ENCODE peak calls at places on chromosomes 3 and 15, in eight cellular contexts. One of them, this sample, is unnamed.
A peak's percentile ranks its signal among the peaks of the same experiment; 100 is the strongest.

GRCh38 chr3:173911446-173911845 is 513.9 kb downstream of the NLGN1 start:
- DNase-seq in aorta: no peak
- DNase-seq in fibroblast of lung: no peak
- DNase-seq in PC-3: no peak
- DNase-seq in cardiac muscle cell: no peak
- DNase-seq in ovary: no peak
- DNase-seq in right cardiac atrium: no peak
- DNase-seq in ascending aorta: no peak
- DNase-seq in this sample: no peak

GRCh38 chr15:66154581-66154980 is 99.0 kb downstream of the MEGF11 start:
- DNase-seq in aorta: no peak
- DNase-seq in fibroblast of lung: no peak
- DNase-seq in PC-3: no peak
- DNase-seq in cardiac muscle cell: no peak
- DNase-seq in ovary: no peak
- DNase-seq in right cardiac atrium: no peak
- DNase-seq in ascending aorta: no peak
- DNase-seq in this sample: no peak

GRCh38 chr3:25442486-25442885 is 14.4 kb downstream of the RARB start:
- DNase-seq in aorta: no peak
- DNase-seq in fibroblast of lung: no peak
- DNase-seq in PC-3: no peak
- DNase-seq in cardiac muscle cell: no peak
- DNase-seq in ovary: no peak
- DNase-seq in right cardiac atrium: no peak
- DNase-seq in ascending aorta: no peak
- DNase-seq in this sample: no peak

GRCh38 chr3:53224026-53224425 is 31.8 kb downstream of the TKT start:
- DNase-seq in aorta: no peak
- DNase-seq in fibroblast of lung: no peak
- DNase-seq in PC-3: no peak
- DNase-seq in cardiac muscle cell: no peak
- DNase-seq in ovary: no peak
- DNase-seq in right cardiac atrium: no peak
- DNase-seq in ascending aorta: no peak
- DNase-seq in this sample: peak; percentile 49

GRCh38 chr3:43728476-43728875 is 37.7 kb downstream of the ABHD5 start:
- DNase-seq in aorta: no peak
- DNase-seq in fibroblast of lung: no peak
- DNase-seq in PC-3: no peak
- DNase-seq in cardiac muscle cell: no peak
- DNase-seq in ovary: no peak
- DNase-seq in right cardiac atrium: no peak
- DNase-seq in ascending aorta: no peak
- DNase-seq in this sample: no peak

GRCh38 chr3:40313975-40314860 is 4.7 kb downstream of the EIF1B start:
- DNase-seq in aorta: no peak
- DNase-seq in fibroblast of lung: peak; percentile 27
- DNase-seq in PC-3: no peak
- DNase-seq in cardiac muscle cell: no peak
- DNase-seq in ovary: no peak
- DNase-seq in right cardiac atrium: no peak
- DNase-seq in ascending aorta: no peak
- DNase-seq in this sample: no peak

GRCh38 chr3:48598323-48599076 is 3.4 kb upstream of the COL7A1 start:
- DNase-seq in aorta: peak; percentile 91
- DNase-seq in fibroblast of lung: peak; percentile 96
- DNase-seq in PC-3: peak; percentile 94
- DNase-seq in cardiac muscle cell: peak; percentile 95
- DNase-seq in ovary: peak; percentile 81
- DNase-seq in right cardiac atrium: peak; percentile 78
- DNase-seq in ascending aorta: peak; percentile 92
- DNase-seq in this sample: no peak

GRCh38 chr3:51681453-51681852 is 10.4 kb downstream of the TEX264 start:
- DNase-seq in aorta: no peak
- DNase-seq in fibroblast of lung: no peak
- DNase-seq in PC-3: peak; percentile 41
- DNase-seq in cardiac muscle cell: peak; percentile 48
- DNase-seq in ovary: no peak
- DNase-seq in right cardiac atrium: peak; percentile 80
- DNase-seq in ascending aorta: no peak
- DNase-seq in this sample: no peak

GRCh38 chr3:106121491-106122289 is 252.9 kb upstream of the CBLB start:
- DNase-seq in aorta: no peak
- DNase-seq in fibroblast of lung: no peak
- DNase-seq in PC-3: peak; percentile 64
- DNase-seq in cardiac muscle cell: no peak
- DNase-seq in ovary: no peak
- DNase-seq in right cardiac atrium: no peak
- DNase-seq in ascending aorta: no peak
- DNase-seq in this sample: no peak

GRCh38 chr3:46406786-46407611 is at the start of the genes CCR5AS and CCRL2:
- DNase-seq in aorta: no peak
- DNase-seq in fibroblast of lung: peak; percentile 61
- DNase-seq in PC-3: peak; percentile 86
- DNase-seq in cardiac muscle cell: no peak
- DNase-seq in ovary: no peak
- DNase-seq in right cardiac atrium: peak; percentile 79
- DNase-seq in ascending aorta: peak; percentile 74
- DNase-seq in this sample: no peak

GRCh38 chr3:138915503-138916498 is 31.1 kb downstream of the FOXL2 start:
- DNase-seq in aorta: peak; percentile 99
- DNase-seq in fibroblast of lung: peak; percentile 94
- DNase-seq in PC-3: peak; percentile 87
- DNase-seq in cardiac muscle cell: peak; percentile 95
- DNase-seq in ovary: peak; percentile 98
- DNase-seq in right cardiac atrium: peak; percentile 99
- DNase-seq in ascending aorta: peak; percentile 96
- DNase-seq in this sample: peak; percentile 98

GRCh38 chr3:138911621-138912020 is 35.3 kb downstream of the FOXL2 start:
- DNase-seq in aorta: no peak
- DNase-seq in fibroblast of lung: no peak
- DNase-seq in PC-3: peak; percentile 32
- DNase-seq in cardiac muscle cell: no peak
- DNase-seq in ovary: no peak
- DNase-seq in right cardiac atrium: no peak
- DNase-seq in ascending aorta: no peak
- DNase-seq in this sample: no peak

GRCh38 chr3:138916824-138917223 is 30.1 kb downstream of the FOXL2 start:
- DNase-seq in aorta: no peak
- DNase-seq in fibroblast of lung: no peak
- DNase-seq in PC-3: peak; percentile 77
- DNase-seq in cardiac muscle cell: no peak
- DNase-seq in ovary: peak; percentile 58
- DNase-seq in right cardiac atrium: no peak
- DNase-seq in ascending aorta: no peak
- DNase-seq in this sample: no peak

GRCh38 chr3:138912237-138912636 is 34.7 kb downstream of the FOXL2 start:
- DNase-seq in aorta: no peak
- DNase-seq in fibroblast of lung: peak; percentile 20
- DNase-seq in PC-3: no peak
- DNase-seq in cardiac muscle cell: peak; percentile 32
- DNase-seq in ovary: no peak
- DNase-seq in right cardiac atrium: peak; percentile 70
- DNase-seq in ascending aorta: no peak
- DNase-seq in this sample: no peak

DNA sequence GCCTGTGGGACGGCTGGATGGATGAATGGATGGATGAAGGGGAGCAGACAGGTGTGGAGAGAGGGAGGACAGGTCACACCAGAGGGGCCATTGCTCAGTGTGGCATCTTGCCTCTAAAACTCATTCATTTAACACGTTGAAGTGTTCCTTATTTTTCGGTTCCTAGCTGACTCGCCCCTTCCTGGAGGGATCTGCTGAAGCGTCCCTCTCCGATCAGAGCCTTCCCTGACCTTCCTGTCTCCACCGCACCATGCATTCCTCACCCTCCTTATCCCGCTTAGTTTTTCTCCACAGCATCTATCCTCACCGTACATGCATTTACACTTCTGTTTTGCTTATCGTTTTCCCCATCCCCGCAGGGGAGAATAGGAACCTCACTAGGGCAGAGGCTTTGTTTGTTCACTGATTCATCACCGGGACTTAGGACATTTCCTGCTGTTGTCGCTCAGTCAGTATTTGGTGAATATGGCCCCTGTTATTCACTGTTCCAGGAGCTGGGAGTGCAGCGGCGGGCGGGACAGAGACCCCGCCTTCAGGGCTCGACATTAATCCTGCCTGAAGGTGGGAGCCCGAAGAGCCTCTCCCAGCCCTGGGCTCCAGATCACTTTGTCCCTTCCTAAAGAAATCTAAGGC is 32.0 kb downstream of the FOXL2 start:
- DNase-seq in aorta: no peak
- DNase-seq in fibroblast of lung: peak; percentile 59
- DNase-seq in PC-3: peak; percentile 85
- DNase-seq in cardiac muscle cell: no peak
- DNase-seq in ovary: no peak
- DNase-seq in right cardiac atrium: no peak
- DNase-seq in ascending aorta: no peak
- DNase-seq in this sample: peak; percentile 66
- H3K4me3 ChIP-seq in aorta: peak overlapping the region; percentile 44
- H3K4me3 ChIP-seq in fibroblast of lung: peak overlapping the region; percentile 80
- H3K4me3 ChIP-seq in PC-3: peak overlapping the region; percentile 94
- H3K4me3 ChIP-seq in cardiac muscle cell: peak overlapping the region; percentile 83
- H3K4me3 ChIP-seq in ovary: peak overlapping the region; percentile 67
- H3K4me3 ChIP-seq in right cardiac atrium: peak overlapping the region; percentile 69
- H3K4me3 ChIP-seq in ascending aorta: peak overlapping the region; percentile 74
- H3K4me3 ChIP-seq in this sample: peak overlapping the region; percentile 86

DNA sequence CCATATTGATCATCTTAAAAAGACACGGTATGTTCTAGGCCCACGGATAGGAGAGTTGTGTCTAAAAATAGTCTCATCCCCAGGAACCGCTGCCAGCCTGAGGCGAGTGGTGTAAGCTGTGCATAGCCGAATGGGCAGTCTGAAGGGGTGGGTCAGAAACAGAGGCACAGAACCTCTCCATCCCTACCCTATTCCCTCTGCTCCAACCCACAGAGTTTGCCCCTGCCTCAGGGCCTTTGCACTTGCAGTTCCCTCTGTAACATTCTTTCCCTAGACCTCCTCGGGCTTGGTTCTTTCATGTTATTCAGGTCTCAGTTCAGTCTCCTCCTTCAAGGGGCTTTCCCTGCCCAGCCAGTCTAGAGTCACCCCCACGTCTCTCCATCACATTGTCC is 4.8 kb downstream of the SCN5A start:
- DNase-seq in aorta: no peak
- DNase-seq in fibroblast of lung: no peak
- DNase-seq in PC-3: no peak
- DNase-seq in cardiac muscle cell: no peak
- DNase-seq in ovary: no peak
- DNase-seq in right cardiac atrium: peak; percentile 75
- DNase-seq in ascending aorta: peak; percentile 31
- DNase-seq in this sample: peak; percentile 18
- H3K27me3 ChIP-seq in aorta: no peaks in the 10 kb centered on the region
- H3K27me3 ChIP-seq in fibroblast of lung: peaks cover 9% of the 10 kb centered on the region
- H3K27me3 ChIP-seq in PC-3: peaks cover 83% of the 10 kb centered on the region
- H3K27me3 ChIP-seq in cardiac muscle cell: peaks cover 77% of the 10 kb centered on the region
- H3K27me3 ChIP-seq in ovary: no peaks in the 10 kb centered on the region
- H3K27me3 ChIP-seq in right cardiac atrium: no peaks in the 10 kb centered on the region
- H3K27me3 ChIP-seq in ascending aorta: no peaks in the 10 kb centered on the region
- H3K27me3 ChIP-seq in this sample: peaks cover 18% of the 10 kb centered on the region

GRCh38 chr3:146277953-146278631 is 27.2 kb upstream of the PLSCR4 start:
- DNase-seq in aorta: no peak
- DNase-seq in fibroblast of lung: peak; percentile 97
- DNase-seq in PC-3: peak; percentile 85
- DNase-seq in cardiac muscle cell: peak; percentile 97
- DNase-seq in ovary: no peak
- DNase-seq in right cardiac atrium: no peak
- DNase-seq in ascending aorta: peak; percentile 66
- DNase-seq in this sample: no peak
- H3K4me3 ChIP-seq in aorta: no peak overlapping the region
- H3K4me3 ChIP-seq in fibroblast of lung: no peak overlapping the region
- H3K4me3 ChIP-seq in PC-3: no peak overlapping the region
- H3K4me3 ChIP-seq in cardiac muscle cell: no peak overlapping the region
- H3K4me3 ChIP-seq in ovary: no peak overlapping the region
- H3K4me3 ChIP-seq in right cardiac atrium: no peak overlapping the region
- H3K4me3 ChIP-seq in ascending aorta: no peak overlapping the region
- H3K4me3 ChIP-seq in this sample: no peak overlapping the region

GRCh38 chr3:185150561-185150960 is 2.3 kb downstream of the C3orf70 start:
- DNase-seq in aorta: no peak
- DNase-seq in fibroblast of lung: no peak
- DNase-seq in PC-3: no peak
- DNase-seq in cardiac muscle cell: no peak
- DNase-seq in ovary: no peak
- DNase-seq in right cardiac atrium: no peak
- DNase-seq in ascending aorta: no peak
- DNase-seq in this sample: no peak

GRCh38 chr3:185152433-185153169 is at the start of gene C3orf70:
- DNase-seq in aorta: peak; percentile 89
- DNase-seq in fibroblast of lung: peak; percentile 58
- DNase-seq in PC-3: peak; percentile 15
- DNase-seq in cardiac muscle cell: peak; percentile 66
- DNase-seq in ovary: peak; percentile 78
- DNase-seq in right cardiac atrium: peak; percentile 91
- DNase-seq in ascending aorta: peak; percentile 80
- DNase-seq in this sample: peak; percentile 86

GRCh38 chr3:185149591-185149990 is 3.3 kb downstream of the C3orf70 start:
- DNase-seq in aorta: no peak
- DNase-seq in fibroblast of lung: no peak
- DNase-seq in PC-3: no peak
- DNase-seq in cardiac muscle cell: no peak
- DNase-seq in ovary: no peak
- DNase-seq in right cardiac atrium: peak; percentile 57
- DNase-seq in ascending aorta: no peak
- DNase-seq in this sample: no peak

GRCh38 chr3:185151959-185152432 is 864 bp downstream of the C3orf70 start:
- DNase-seq in aorta: no peak
- DNase-seq in fibroblast of lung: peak; percentile 28
- DNase-seq in PC-3: no peak
- DNase-seq in cardiac muscle cell: peak; percentile 38
- DNase-seq in ovary: no peak
- DNase-seq in right cardiac atrium: peak; percentile 87
- DNase-seq in ascending aorta: no peak
- DNase-seq in this sample: no peak

DNA sequence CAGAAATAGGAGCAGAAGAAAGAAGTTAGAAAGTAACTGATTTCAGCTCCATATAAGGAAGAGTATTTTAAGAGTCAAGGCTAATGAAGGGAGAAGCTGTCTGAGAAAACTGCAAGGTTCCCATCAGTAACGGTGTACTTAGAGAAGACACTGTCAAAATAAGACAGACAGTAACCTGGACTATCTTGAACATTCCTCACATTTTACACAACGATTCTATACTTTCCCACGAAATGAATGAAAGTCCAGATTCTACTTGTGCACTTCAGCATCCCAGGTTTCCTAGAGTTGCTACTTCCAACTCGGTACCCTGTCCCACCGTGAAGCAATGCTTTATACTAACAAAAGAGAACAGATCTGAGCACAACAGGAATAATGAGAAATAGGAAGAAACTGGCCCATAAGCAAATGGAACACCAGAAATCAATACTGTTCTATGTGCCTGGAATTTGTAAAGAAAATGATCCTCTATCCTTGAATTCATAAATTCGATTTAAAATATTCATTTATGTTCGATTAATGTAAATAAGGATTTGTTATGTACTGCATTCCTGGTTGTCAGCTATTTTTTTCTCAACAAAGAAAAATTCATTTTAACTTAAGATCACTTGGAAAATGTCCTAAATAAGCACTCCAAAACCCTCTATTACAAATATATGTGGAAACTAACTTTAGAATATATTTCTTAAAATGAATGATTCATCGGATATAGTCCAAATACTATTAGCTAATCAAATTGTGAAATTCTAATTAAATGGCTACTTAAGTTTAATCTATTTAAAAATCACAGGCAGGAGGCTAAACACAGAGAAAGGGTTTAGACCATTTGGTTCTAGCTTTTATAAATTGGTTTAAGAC is 1.5 kb downstream of the C3orf70 start:
- DNase-seq in aorta: no peak
- DNase-seq in fibroblast of lung: peak; percentile 9
- DNase-seq in PC-3: no peak
- DNase-seq in cardiac muscle cell: peak; percentile 2
- DNase-seq in ovary: no peak
- DNase-seq in right cardiac atrium: no peak
- DNase-seq in ascending aorta: no peak
- DNase-seq in this sample: no peak
- H3K27me3 ChIP-seq in aorta: no peaks in the 10 kb centered on the region
- H3K27me3 ChIP-seq in fibroblast of lung: peaks cover 6% of the 10 kb centered on the region
- H3K27me3 ChIP-seq in PC-3: peaks cover 94% of the 10 kb centered on the region
- H3K27me3 ChIP-seq in cardiac muscle cell: peaks cover 73% of the 10 kb centered on the region
- H3K27me3 ChIP-seq in ovary: no peaks in the 10 kb centered on the region
- H3K27me3 ChIP-seq in right cardiac atrium: no peaks in the 10 kb centered on the region
- H3K27me3 ChIP-seq in ascending aorta: no peaks in the 10 kb centered on the region
- H3K27me3 ChIP-seq in this sample: peaks cover 35% of the 10 kb centered on the region